ENCODE peak calls at places on chromosomes 6 and 20, in four cellular contexts. One of them, this sample, is unnamed.

GRCh38 chr6:113359155-113360140 is 497.7 kb upstream of the MARCKS start:
- DNase-seq in NCI-H1092: no peak
- DNase-seq in left lung: no peak
- DNase-seq in tibial artery: no peak
- DNase-seq in this sample: no peak

GRCh38 chr6:34536251-34536958 is 19.7 kb downstream of the SPDEF start:
- DNase-seq in NCI-H1092: peak; percentile 38
- DNase-seq in left lung: no peak
- DNase-seq in tibial artery: no peak
- DNase-seq in this sample: no peak

GRCh38 chr6:163780993-163781392 is 366.5 kb downstream of the QKI start:
- DNase-seq in NCI-H1092: peak; percentile 93
- DNase-seq in left lung: no peak
- DNase-seq in tibial artery: no peak
- DNase-seq in this sample: no peak

GRCh38 chr6:131394768-131395432 is 178.1 kb upstream of the ARG1 start:
- DNase-seq in NCI-H1092: no peak
- DNase-seq in left lung: no peak
- DNase-seq in tibial artery: no peak
- DNase-seq in this sample: no peak

GRCh38 chr6:21887301-21888185 is 294.0 kb downstream of the SOX4 start:
- DNase-seq in NCI-H1092: peak; percentile 76
- DNase-seq in left lung: no peak
- DNase-seq in tibial artery: no peak
- DNase-seq in this sample: no peak

GRCh38 chr6:167161895-167162467 is 4.2 kb upstream of the GPR31 start:
- DNase-seq in NCI-H1092: no peak
- DNase-seq in left lung: no peak
- DNase-seq in tibial artery: no peak
- DNase-seq in this sample: no peak

GRCh38 chr6:88780714-88781389 is 182.6 kb downstream of the RNGTT start:
- DNase-seq in NCI-H1092: peak; percentile 18
- DNase-seq in left lung: peak; percentile 32
- DNase-seq in tibial artery: no peak
- DNase-seq in this sample: no peak

GRCh38 chr6:33091957-33092356 is 16.2 kb downstream of the HLA-DPB1 start:
- DNase-seq in NCI-H1092: no peak
- DNase-seq in left lung: no peak
- DNase-seq in tibial artery: no peak
- DNase-seq in this sample: no peak

GRCh38 chr6:108640104-108640503 is 79.4 kb downstream of the FOXO3 start:
- DNase-seq in NCI-H1092: no peak
- DNase-seq in left lung: no peak
- DNase-seq in tibial artery: no peak
- DNase-seq in this sample: no peak

GRCh38 chr6:57013501-57013900 is 33.0 kb upstream of the KIAA1586 start:
- DNase-seq in NCI-H1092: no peak
- DNase-seq in left lung: no peak
- DNase-seq in tibial artery: no peak
- DNase-seq in this sample: no peak

GRCh38 chr6:91895592-91895991 is 1308.7 kb upstream of the MAP3K7 start:
- DNase-seq in NCI-H1092: no peak
- DNase-seq in left lung: no peak
- DNase-seq in tibial artery: no peak
- DNase-seq in this sample: no peak

GRCh38 chr6:145539831-145540230 is 195.5 kb downstream of the EPM2A start:
- DNase-seq in NCI-H1092: no peak
- DNase-seq in left lung: no peak
- DNase-seq in tibial artery: no peak
- DNase-seq in this sample: no peak

GRCh38 chr6:35547666-35548065 is 35.0 kb upstream of the TULP1 start:
- DNase-seq in NCI-H1092: no peak
- DNase-seq in left lung: no peak
- DNase-seq in tibial artery: no peak
- DNase-seq in this sample: no peak

GRCh38 chr6:169851641-169852503 is 100.5 kb downstream of the ERMARD start:
- DNase-seq in NCI-H1092: no peak
- DNase-seq in left lung: no peak
- DNase-seq in tibial artery: no peak
- DNase-seq in this sample: peak; percentile 41

GRCh38 chr6:2109796-2110195 is 135.6 kb downstream of the GMDS start:
- DNase-seq in NCI-H1092: peak; percentile 40
- DNase-seq in left lung: no peak
- DNase-seq in tibial artery: no peak
- DNase-seq in this sample: no peak

GRCh38 chr6:31715022-31715683 is at the start of gene LY6G6D:
- DNase-seq in NCI-H1092: no peak
- DNase-seq in left lung: no peak
- DNase-seq in tibial artery: no peak
- DNase-seq in this sample: no peak

GRCh38 chr20:56422131-56422823 is 10.2 kb downstream of the CASS4 start:
- DNase-seq in NCI-H1092: no peak
- DNase-seq in left lung: no peak
- DNase-seq in tibial artery: peak; percentile 20
- DNase-seq in this sample: no peak

GRCh38 chr6:111087871-111088667 is 766 bp downstream of the SLC16A10 start:
- DNase-seq in NCI-H1092: no peak
- DNase-seq in left lung: peak; percentile 43
- DNase-seq in tibial artery: no peak
- DNase-seq in this sample: no peak

This sample was measured in sciatic nerve.